ENCODE peak calls at places on chromosome 15, in four cellular contexts. Q, U, J and E are unnamed samples.

GRCh38 chr15:90030376-90030775 is 29.3 kb downstream of the ZNF710 start:
- DNase-seq in U (no peak), Q (no peak), J (no peak), E (no peak)

GRCh38 chr15:57198654-57199241 is 177.6 kb upstream of the CGNL1 start:
- DNase-seq in U (peak), J (no peak), Q (no peak), E (no peak)

GRCh38 chr15:50876989-50877360 is 31.5 kb upstream of the AP4E1 start:
- DNase-seq in J (peak), U (peak), Q (peak), E (peak)

GRCh38 chr15:101070502-101071273 is 151.5 kb downstream of the LRRK1 start:
- DNase-seq in U (no peak), Q (no peak), J (peak), E (peak)

GRCh38 chr15:74328331-74329056 is 39.0 kb downstream of the CYP11A1 start:
- DNase-seq in J (no peak), U (no peak), Q (no peak), E (no peak)

GRCh38 chr15:85730001-85730820 is 64.5 kb downstream of the KLHL25 start:
- DNase-seq in U (peak), J (peak), Q (peak), E (no peak)

GRCh38 chr15:100731259-100732156 is 129.1 kb downstream of the ASB7 start:
- DNase-seq in J (no peak), U (no peak), Q (no peak), E (peak)

GRCh38 chr15:71055461-71055860 is 59.8 kb upstream of the THSD4 start:
- DNase-seq in J (no peak), Q (no peak), U (no peak), E (no peak)

GRCh38 chr15:90266485-90266884 is 1.0 kb downstream of the NGRN start:
- DNase-seq in J (no peak), U (no peak), Q (no peak), E (no peak)

GRCh38 chr15:42133892-42134502 is 22.4 kb downstream of the PLA2G4F start:
- DNase-seq in U (peak), J (no peak), Q (no peak), E (no peak)

GRCh38 chr15:68672781-68673205 is 94.0 kb downstream of the CORO2B start:
- DNase-seq in U (no peak), Q (no peak), J (no peak), E (no peak)

GRCh38 chr15:91970142-91970541 is 116.6 kb downstream of the SLCO3A1 start:
- DNase-seq in U (no peak), Q (no peak), J (no peak), E (peak)